ENCODE peak calls at places on chromosome 19, in ten cellular contexts. One of them, this sample, is unnamed.
A peak's percentile ranks its signal among the peaks of the same experiment; 100 is the strongest.

GRCh38 chr19:55118401-55118991 is 1.1 kb upstream of the PPP1R12C start:
- DNase-seq in fibroblast of pulmonary artery: peak; percentile 34
- DNase-seq in epithelial cell of esophagus: no peak
- DNase-seq in astrocyte: no peak
- DNase-seq in uterus: peak; percentile 46
- DNase-seq in mucosa of descending colon: peak; percentile 58
- DNase-seq in HFF-Myc: no peak
- DNase-seq in psoas muscle: peak; percentile 54
- DNase-seq in choroid plexus epithelial cell: peak; percentile 71
- DNase-seq in cardiac muscle cell: peak; percentile 19
- DNase-seq in this sample: peak; percentile 71

GRCh38 chr19:7505288-7505681 is 10.6 kb upstream of the ZNF358 start:
- DNase-seq in fibroblast of pulmonary artery: no peak
- DNase-seq in epithelial cell of esophagus: no peak
- DNase-seq in astrocyte: no peak
- DNase-seq in uterus: no peak
- DNase-seq in mucosa of descending colon: peak; percentile 66
- DNase-seq in HFF-Myc: no peak
- DNase-seq in psoas muscle: no peak
- DNase-seq in choroid plexus epithelial cell: no peak
- DNase-seq in cardiac muscle cell: no peak
- DNase-seq in this sample: no peak

GRCh38 chr19:30679286-30679685 is 307.1 kb downstream of the ZNF536 start:
- DNase-seq in fibroblast of pulmonary artery: no peak
- DNase-seq in epithelial cell of esophagus: no peak
- DNase-seq in astrocyte: no peak
- DNase-seq in uterus: no peak
- DNase-seq in mucosa of descending colon: no peak
- DNase-seq in HFF-Myc: no peak
- DNase-seq in psoas muscle: no peak
- DNase-seq in choroid plexus epithelial cell: no peak
- DNase-seq in cardiac muscle cell: no peak
- DNase-seq in this sample: no peak

GRCh38 chr19:48962029-48962848 is 2.9 kb upstream of the FTL start:
- DNase-seq in fibroblast of pulmonary artery: peak; percentile 33
- DNase-seq in epithelial cell of esophagus: peak; percentile 11
- DNase-seq in astrocyte: no peak
- DNase-seq in uterus: no peak
- DNase-seq in mucosa of descending colon: peak; percentile 94
- DNase-seq in HFF-Myc: no peak
- DNase-seq in psoas muscle: peak; percentile 52
- DNase-seq in choroid plexus epithelial cell: peak; percentile 39
- DNase-seq in cardiac muscle cell: no peak
- DNase-seq in this sample: peak; percentile 90

GRCh38 chr19:30781519-30781918 is 409.3 kb downstream of the ZNF536 start:
- DNase-seq in fibroblast of pulmonary artery: no peak
- DNase-seq in epithelial cell of esophagus: no peak
- DNase-seq in astrocyte: no peak
- DNase-seq in uterus: no peak
- DNase-seq in mucosa of descending colon: no peak
- DNase-seq in HFF-Myc: no peak
- DNase-seq in psoas muscle: no peak
- DNase-seq in choroid plexus epithelial cell: no peak
- DNase-seq in cardiac muscle cell: no peak
- DNase-seq in this sample: no peak

GRCh38 chr19:8490395-8490760 is 12.1 kb downstream of the PRAM1 start:
- DNase-seq in fibroblast of pulmonary artery: no peak
- DNase-seq in epithelial cell of esophagus: no peak
- DNase-seq in astrocyte: no peak
- DNase-seq in uterus: no peak
- DNase-seq in mucosa of descending colon: peak; percentile 45
- DNase-seq in HFF-Myc: no peak
- DNase-seq in psoas muscle: no peak
- DNase-seq in choroid plexus epithelial cell: no peak
- DNase-seq in cardiac muscle cell: no peak
- DNase-seq in this sample: no peak

GRCh38 chr19:18762125-18763023 is 28.7 kb downstream of the COMP start:
- DNase-seq in fibroblast of pulmonary artery: peak; percentile 56
- DNase-seq in epithelial cell of esophagus: peak; percentile 85
- DNase-seq in astrocyte: peak; percentile 65
- DNase-seq in uterus: peak; percentile 65
- DNase-seq in mucosa of descending colon: peak; percentile 90
- DNase-seq in HFF-Myc: no peak
- DNase-seq in psoas muscle: peak; percentile 69
- DNase-seq in choroid plexus epithelial cell: peak; percentile 57
- DNase-seq in cardiac muscle cell: peak; percentile 31
- DNase-seq in this sample: peak; percentile 92

GRCh38 chr19:18419195-18419698 is at the start of gene SSBP4:
- DNase-seq in fibroblast of pulmonary artery: peak; percentile 81
- DNase-seq in epithelial cell of esophagus: peak; percentile 76
- DNase-seq in astrocyte: peak; percentile 44
- DNase-seq in uterus: peak; percentile 80
- DNase-seq in mucosa of descending colon: peak; percentile 82
- DNase-seq in HFF-Myc: no peak
- DNase-seq in psoas muscle: peak; percentile 80
- DNase-seq in choroid plexus epithelial cell: peak; percentile 82
- DNase-seq in cardiac muscle cell: peak; percentile 83
- DNase-seq in this sample: peak; percentile 80

GRCh38 chr19:32222594-32222993 is 122.8 kb upstream of the ZNF507 start:
- DNase-seq in fibroblast of pulmonary artery: no peak
- DNase-seq in epithelial cell of esophagus: no peak
- DNase-seq in astrocyte: no peak
- DNase-seq in uterus: no peak
- DNase-seq in mucosa of descending colon: no peak
- DNase-seq in HFF-Myc: no peak
- DNase-seq in psoas muscle: no peak
- DNase-seq in choroid plexus epithelial cell: no peak
- DNase-seq in cardiac muscle cell: no peak
- DNase-seq in this sample: no peak

GRCh38 chr19:5323475-5323811 is 17.2 kb downstream of the PTPRS start:
- DNase-seq in fibroblast of pulmonary artery: no peak
- DNase-seq in epithelial cell of esophagus: no peak
- DNase-seq in astrocyte: no peak
- DNase-seq in uterus: no peak
- DNase-seq in mucosa of descending colon: no peak
- DNase-seq in HFF-Myc: no peak
- DNase-seq in psoas muscle: no peak
- DNase-seq in choroid plexus epithelial cell: no peak
- DNase-seq in cardiac muscle cell: no peak
- DNase-seq in this sample: no peak

DNA sequence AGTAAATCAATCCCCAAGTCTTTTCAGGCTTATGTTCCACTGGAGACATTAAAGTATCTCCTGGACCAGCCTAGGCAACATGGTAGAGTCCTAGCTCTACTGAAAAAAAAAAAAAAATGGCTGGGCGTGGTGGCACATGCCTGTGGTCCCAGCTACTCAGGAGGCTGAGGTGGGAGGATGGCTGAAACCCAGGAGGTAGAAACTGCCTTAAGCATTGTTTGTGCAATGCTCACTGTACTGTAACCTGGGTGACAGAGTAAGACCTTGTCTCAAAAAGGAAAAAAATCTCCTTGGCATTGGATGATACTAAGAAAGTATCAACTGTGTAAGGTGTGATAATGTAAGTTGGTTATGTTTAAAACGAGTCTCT is 8.8 kb downstream of the KLK8 start:
- DNase-seq in fibroblast of pulmonary artery: no peak
- DNase-seq in epithelial cell of esophagus: no peak
- DNase-seq in astrocyte: no peak
- DNase-seq in uterus: no peak
- DNase-seq in mucosa of descending colon: no peak
- DNase-seq in HFF-Myc: no peak
- DNase-seq in psoas muscle: no peak
- DNase-seq in choroid plexus epithelial cell: no peak
- DNase-seq in cardiac muscle cell: no peak
- DNase-seq in this sample: no peak
- H3K4me3 ChIP-seq in fibroblast of pulmonary artery: no peak overlapping the region
- H3K4me3 ChIP-seq in epithelial cell of esophagus: no peak overlapping the region
- H3K4me3 ChIP-seq in astrocyte: no peak overlapping the region
- H3K4me3 ChIP-seq in uterus: no peak overlapping the region
- H3K4me3 ChIP-seq in mucosa of descending colon: no peak overlapping the region
- H3K4me3 ChIP-seq in HFF-Myc: no peak overlapping the region
- H3K4me3 ChIP-seq in psoas muscle: no peak overlapping the region
- H3K4me3 ChIP-seq in choroid plexus epithelial cell: no peak overlapping the region
- H3K4me3 ChIP-seq in cardiac muscle cell: no peak overlapping the region
- H3K4me3 ChIP-seq in this sample: no peak overlapping the region

GRCh38 chr19:42284641-42285341 is 15.7 kb downstream of the CIC start:
- DNase-seq in fibroblast of pulmonary artery: no peak
- DNase-seq in epithelial cell of esophagus: no peak
- DNase-seq in astrocyte: no peak
- DNase-seq in uterus: peak; percentile 54
- DNase-seq in mucosa of descending colon: no peak
- DNase-seq in HFF-Myc: no peak
- DNase-seq in psoas muscle: no peak
- DNase-seq in choroid plexus epithelial cell: no peak
- DNase-seq in cardiac muscle cell: peak; percentile 38
- DNase-seq in this sample: no peak

GRCh38 chr19:42285546-42285945 is 16.4 kb upstream of the PRR19 start:
- DNase-seq in fibroblast of pulmonary artery: no peak
- DNase-seq in epithelial cell of esophagus: no peak
- DNase-seq in astrocyte: no peak
- DNase-seq in uterus: peak; percentile 36
- DNase-seq in mucosa of descending colon: no peak
- DNase-seq in HFF-Myc: no peak
- DNase-seq in psoas muscle: no peak
- DNase-seq in choroid plexus epithelial cell: no peak
- DNase-seq in cardiac muscle cell: no peak
- DNase-seq in this sample: no peak

GRCh38 chr19:42287017-42287825 is 14.7 kb upstream of the PRR19 start:
- DNase-seq in fibroblast of pulmonary artery: no peak
- DNase-seq in epithelial cell of esophagus: no peak
- DNase-seq in astrocyte: no peak
- DNase-seq in uterus: no peak
- DNase-seq in mucosa of descending colon: no peak
- DNase-seq in HFF-Myc: no peak
- DNase-seq in psoas muscle: no peak
- DNase-seq in choroid plexus epithelial cell: no peak
- DNase-seq in cardiac muscle cell: no peak
- DNase-seq in this sample: no peak

GRCh38 chr19:42286349-42287016 is 15.4 kb upstream of the PRR19 start:
- DNase-seq in fibroblast of pulmonary artery: peak; percentile 58
- DNase-seq in epithelial cell of esophagus: no peak
- DNase-seq in astrocyte: no peak
- DNase-seq in uterus: peak; percentile 58
- DNase-seq in mucosa of descending colon: no peak
- DNase-seq in HFF-Myc: no peak
- DNase-seq in psoas muscle: no peak
- DNase-seq in choroid plexus epithelial cell: peak; percentile 65
- DNase-seq in cardiac muscle cell: no peak
- DNase-seq in this sample: no peak

DNA sequence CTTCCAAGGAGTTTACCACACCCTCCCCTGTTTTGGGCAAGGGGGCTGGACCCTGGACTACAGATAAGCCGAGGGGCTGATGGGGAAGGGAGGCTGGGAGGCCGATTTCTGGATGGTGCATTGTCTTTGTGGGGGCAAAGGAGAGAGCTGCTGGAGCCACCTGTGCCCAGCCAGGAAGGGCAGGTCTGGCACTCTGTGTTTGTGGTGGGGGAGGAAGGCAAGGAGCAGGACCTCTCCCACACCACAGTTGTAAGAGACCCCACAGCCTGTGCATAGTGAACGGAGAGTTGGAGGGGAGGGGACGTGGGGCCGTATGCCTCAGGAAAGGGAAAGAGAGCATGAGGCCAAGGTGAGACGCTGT is 16.0 kb upstream of the PRR19 start:
- DNase-seq in fibroblast of pulmonary artery: no peak
- DNase-seq in epithelial cell of esophagus: no peak
- DNase-seq in astrocyte: no peak
- DNase-seq in uterus: no peak
- DNase-seq in mucosa of descending colon: no peak
- DNase-seq in HFF-Myc: no peak
- DNase-seq in psoas muscle: no peak
- DNase-seq in choroid plexus epithelial cell: no peak
- DNase-seq in cardiac muscle cell: no peak
- DNase-seq in this sample: no peak
- H3K4me3 ChIP-seq in fibroblast of pulmonary artery: peak overlapping the region; percentile 76
- H3K4me3 ChIP-seq in epithelial cell of esophagus: no peak overlapping the region
- H3K4me3 ChIP-seq in astrocyte: no peak overlapping the region
- H3K4me3 ChIP-seq in uterus: peak overlapping the region; percentile 74
- H3K4me3 ChIP-seq in mucosa of descending colon: no peak overlapping the region
- H3K4me3 ChIP-seq in HFF-Myc: peak overlapping the region; percentile 66
- H3K4me3 ChIP-seq in psoas muscle: peak overlapping the region; percentile 68
- H3K4me3 ChIP-seq in choroid plexus epithelial cell: peak overlapping the region; percentile 29
- H3K4me3 ChIP-seq in cardiac muscle cell: no peak overlapping the region
- H3K4me3 ChIP-seq in this sample: peak overlapping the region; percentile 68

DNA sequence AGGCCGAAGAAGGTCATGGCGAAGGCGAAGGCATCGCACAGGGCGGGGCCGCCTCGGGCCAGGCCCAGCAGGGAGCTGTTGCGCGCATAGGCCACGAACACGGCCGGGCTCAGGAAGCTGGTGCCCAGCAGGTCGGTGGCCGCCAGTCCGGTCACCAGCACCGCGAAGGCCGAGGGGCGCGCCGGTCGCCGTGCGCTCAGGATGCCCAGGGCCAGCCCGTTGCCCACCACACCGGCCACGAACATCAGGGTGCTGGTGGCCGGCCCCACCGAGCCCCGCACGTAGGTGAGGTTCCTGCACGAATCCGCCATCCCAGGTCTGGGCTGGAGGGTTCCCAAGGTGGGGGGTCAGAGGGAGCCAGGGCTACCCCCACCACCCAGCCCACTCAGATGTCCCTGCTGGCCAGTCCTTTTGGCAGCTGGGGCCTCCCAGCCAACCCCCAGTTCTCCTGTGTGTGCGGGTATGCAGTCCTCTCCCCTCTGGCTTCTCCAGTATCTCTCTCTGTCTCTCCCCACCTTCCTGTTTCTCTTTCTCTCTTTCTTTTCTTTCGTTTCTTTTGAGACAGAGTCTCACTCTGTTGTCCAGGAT is 880 bp downstream of the PTGIR start:
- DNase-seq in fibroblast of pulmonary artery: no peak
- DNase-seq in epithelial cell of esophagus: no peak
- DNase-seq in astrocyte: no peak
- DNase-seq in uterus: no peak
- DNase-seq in mucosa of descending colon: no peak
- DNase-seq in HFF-Myc: no peak
- DNase-seq in psoas muscle: no peak
- DNase-seq in choroid plexus epithelial cell: no peak
- DNase-seq in cardiac muscle cell: no peak
- DNase-seq in this sample: no peak
- H3K4me3 ChIP-seq in fibroblast of pulmonary artery: peak overlapping the region; percentile 63
- H3K4me3 ChIP-seq in epithelial cell of esophagus: no peak overlapping the region
- H3K4me3 ChIP-seq in astrocyte: no peak overlapping the region
- H3K4me3 ChIP-seq in uterus: no peak overlapping the region
- H3K4me3 ChIP-seq in mucosa of descending colon: no peak overlapping the region
- H3K4me3 ChIP-seq in HFF-Myc: peak overlapping the region; percentile 48
- H3K4me3 ChIP-seq in psoas muscle: peak overlapping the region; percentile 45
- H3K4me3 ChIP-seq in choroid plexus epithelial cell: no peak overlapping the region
- H3K4me3 ChIP-seq in cardiac muscle cell: no peak overlapping the region
- H3K4me3 ChIP-seq in this sample: peak overlapping the region; percentile 47

GRCh38 chr19:39047076-39047475 is 14.7 kb upstream of the FBXO27 start:
- DNase-seq in fibroblast of pulmonary artery: no peak
- DNase-seq in epithelial cell of esophagus: no peak
- DNase-seq in astrocyte: no peak
- DNase-seq in uterus: no peak
- DNase-seq in mucosa of descending colon: no peak
- DNase-seq in HFF-Myc: no peak
- DNase-seq in psoas muscle: no peak
- DNase-seq in choroid plexus epithelial cell: no peak
- DNase-seq in cardiac muscle cell: no peak
- DNase-seq in this sample: no peak

GRCh38 chr19:39046037-39046821 is 13.9 kb upstream of the FBXO27 start:
- DNase-seq in fibroblast of pulmonary artery: no peak
- DNase-seq in epithelial cell of esophagus: no peak
- DNase-seq in astrocyte: no peak
- DNase-seq in uterus: no peak
- DNase-seq in mucosa of descending colon: no peak
- DNase-seq in HFF-Myc: peak; percentile 30
- DNase-seq in psoas muscle: no peak
- DNase-seq in choroid plexus epithelial cell: peak; percentile 10
- DNase-seq in cardiac muscle cell: no peak
- DNase-seq in this sample: no peak

GRCh38 chr19:39045506-39045905 is 13.2 kb upstream of the FBXO27 start:
- DNase-seq in fibroblast of pulmonary artery: no peak
- DNase-seq in epithelial cell of esophagus: no peak
- DNase-seq in astrocyte: no peak
- DNase-seq in uterus: no peak
- DNase-seq in mucosa of descending colon: no peak
- DNase-seq in HFF-Myc: no peak
- DNase-seq in psoas muscle: no peak
- DNase-seq in choroid plexus epithelial cell: no peak
- DNase-seq in cardiac muscle cell: no peak
- DNase-seq in this sample: no peak
- H3K4me3 ChIP-seq in fibroblast of pulmonary artery: no peak overlapping the region
- H3K4me3 ChIP-seq in epithelial cell of esophagus: no peak overlapping the region
- H3K4me3 ChIP-seq in astrocyte: no peak overlapping the region
- H3K4me3 ChIP-seq in uterus: no peak overlapping the region
- H3K4me3 ChIP-seq in mucosa of descending colon: no peak overlapping the region
- H3K4me3 ChIP-seq in HFF-Myc: no peak overlapping the region
- H3K4me3 ChIP-seq in psoas muscle: no peak overlapping the region
- H3K4me3 ChIP-seq in choroid plexus epithelial cell: no peak overlapping the region
- H3K4me3 ChIP-seq in cardiac muscle cell: no peak overlapping the region
- H3K4me3 ChIP-seq in this sample: no peak overlapping the region